ENCODE peak calls at places on chromosomes 5 and 9, in nine cellular contexts. One of them, this sample, is unnamed.

GRCh38 chr9:16033253-16033652 is 480.4 kb downstream of the CCDC171 start:
- DNase-seq in HFF-Myc: no peak
- DNase-seq in activated B cell treated with CpG ODN at 0.5 μM for 24 hours: no peak
- DNase-seq in psoas muscle: no peak
- DNase-seq in cardiac fibroblast: no peak
- DNase-seq in GM23338: no peak
- DNase-seq in uterus: no peak
- DNase-seq in OCI-LY7: no peak
- DNase-seq in MM.1S: no peak
- DNase-seq in this sample: no peak

GRCh38 chr5:42715791-42716190 is 40.8 kb upstream of the CCDC152 start:
- DNase-seq in HFF-Myc: no peak
- DNase-seq in activated B cell treated with CpG ODN at 0.5 μM for 24 hours: no peak
- DNase-seq in psoas muscle: no peak
- DNase-seq in cardiac fibroblast: no peak
- DNase-seq in GM23338: no peak
- DNase-seq in uterus: no peak
- DNase-seq in OCI-LY7: no peak
- DNase-seq in MM.1S: no peak
- DNase-seq in this sample: no peak

GRCh38 chr5:37626266-37626665 is 213.6 kb downstream of the GDNF start:
- DNase-seq in HFF-Myc: no peak
- DNase-seq in activated B cell treated with CpG ODN at 0.5 μM for 24 hours: no peak
- DNase-seq in psoas muscle: no peak
- DNase-seq in cardiac fibroblast: no peak
- DNase-seq in GM23338: no peak
- DNase-seq in uterus: no peak
- DNase-seq in OCI-LY7: no peak
- DNase-seq in MM.1S: no peak
- DNase-seq in this sample: no peak

GRCh38 chr5:138653502-138653901 is 78.3 kb upstream of the HSPA9 start:
- DNase-seq in HFF-Myc: no peak
- DNase-seq in activated B cell treated with CpG ODN at 0.5 μM for 24 hours: no peak
- DNase-seq in psoas muscle: no peak
- DNase-seq in cardiac fibroblast: peak; percentile 52
- DNase-seq in GM23338: peak; percentile 46
- DNase-seq in uterus: no peak
- DNase-seq in OCI-LY7: no peak
- DNase-seq in MM.1S: peak; percentile 61
- DNase-seq in this sample: peak; percentile 46

GRCh38 chr9:132169672-132170392 is 8.0 kb downstream of the NTNG2 start:
- DNase-seq in HFF-Myc: peak; percentile 26
- DNase-seq in activated B cell treated with CpG ODN at 0.5 μM for 24 hours: peak; percentile 59
- DNase-seq in psoas muscle: peak; percentile 80
- DNase-seq in cardiac fibroblast: peak; percentile 57
- DNase-seq in GM23338: peak; percentile 88
- DNase-seq in uterus: no peak
- DNase-seq in OCI-LY7: peak; percentile 74
- DNase-seq in MM.1S: peak; percentile 39
- DNase-seq in this sample: peak; percentile 68

GRCh38 chr5:123585871-123586270 is 73.9 kb downstream of the CSNK1G3 start:
- DNase-seq in HFF-Myc: no peak
- DNase-seq in activated B cell treated with CpG ODN at 0.5 μM for 24 hours: no peak
- DNase-seq in psoas muscle: no peak
- DNase-seq in cardiac fibroblast: peak; percentile 53
- DNase-seq in GM23338: no peak
- DNase-seq in uterus: no peak
- DNase-seq in OCI-LY7: no peak
- DNase-seq in MM.1S: no peak
- DNase-seq in this sample: no peak

GRCh38 chr5:9482381-9482780 is 63.5 kb downstream of the SEMA5A start:
- DNase-seq in HFF-Myc: no peak
- DNase-seq in activated B cell treated with CpG ODN at 0.5 μM for 24 hours: no peak
- DNase-seq in psoas muscle: no peak
- DNase-seq in cardiac fibroblast: no peak
- DNase-seq in GM23338: no peak
- DNase-seq in uterus: no peak
- DNase-seq in OCI-LY7: no peak
- DNase-seq in MM.1S: no peak
- DNase-seq in this sample: no peak

GRCh38 chr5:132138260-132138659 is 64.7 kb downstream of the CSF2 start:
- DNase-seq in HFF-Myc: no peak
- DNase-seq in activated B cell treated with CpG ODN at 0.5 μM for 24 hours: no peak
- DNase-seq in psoas muscle: no peak
- DNase-seq in cardiac fibroblast: peak; percentile 88
- DNase-seq in GM23338: no peak
- DNase-seq in uterus: no peak
- DNase-seq in OCI-LY7: no peak
- DNase-seq in MM.1S: no peak
- DNase-seq in this sample: no peak

GRCh38 chr9:112757300-112757883 is 6.8 kb downstream of the SNX30 start:
- DNase-seq in HFF-Myc: no peak
- DNase-seq in activated B cell treated with CpG ODN at 0.5 μM for 24 hours: no peak
- DNase-seq in psoas muscle: no peak
- DNase-seq in cardiac fibroblast: no peak
- DNase-seq in GM23338: no peak
- DNase-seq in uterus: no peak
- DNase-seq in OCI-LY7: no peak
- DNase-seq in MM.1S: no peak
- DNase-seq in this sample: no peak

GRCh38 chr5:81187885-81188284 is 45.2 kb upstream of the CKMT2 start:
- DNase-seq in HFF-Myc: no peak
- DNase-seq in activated B cell treated with CpG ODN at 0.5 μM for 24 hours: no peak
- DNase-seq in psoas muscle: no peak
- DNase-seq in cardiac fibroblast: no peak
- DNase-seq in GM23338: no peak
- DNase-seq in uterus: no peak
- DNase-seq in OCI-LY7: no peak
- DNase-seq in MM.1S: peak; percentile 23
- DNase-seq in this sample: peak; percentile 60

GRCh38 chr5:10452768-10453331 is 11.2 kb downstream of the ROPN1L start:
- DNase-seq in HFF-Myc: peak; percentile 71
- DNase-seq in activated B cell treated with CpG ODN at 0.5 μM for 24 hours: no peak
- DNase-seq in psoas muscle: no peak
- DNase-seq in cardiac fibroblast: peak; percentile 94
- DNase-seq in GM23338: peak; percentile 87
- DNase-seq in uterus: no peak
- DNase-seq in OCI-LY7: peak; percentile 82
- DNase-seq in MM.1S: peak; percentile 64
- DNase-seq in this sample: no peak

GRCh38 chr9:120324996-120325642 is 254.8 kb downstream of the CDK5RAP2 start:
- DNase-seq in HFF-Myc: no peak
- DNase-seq in activated B cell treated with CpG ODN at 0.5 μM for 24 hours: no peak
- DNase-seq in psoas muscle: no peak
- DNase-seq in cardiac fibroblast: no peak
- DNase-seq in GM23338: peak; percentile 74
- DNase-seq in uterus: no peak
- DNase-seq in OCI-LY7: peak; percentile 28
- DNase-seq in MM.1S: no peak
- DNase-seq in this sample: no peak

DNA sequence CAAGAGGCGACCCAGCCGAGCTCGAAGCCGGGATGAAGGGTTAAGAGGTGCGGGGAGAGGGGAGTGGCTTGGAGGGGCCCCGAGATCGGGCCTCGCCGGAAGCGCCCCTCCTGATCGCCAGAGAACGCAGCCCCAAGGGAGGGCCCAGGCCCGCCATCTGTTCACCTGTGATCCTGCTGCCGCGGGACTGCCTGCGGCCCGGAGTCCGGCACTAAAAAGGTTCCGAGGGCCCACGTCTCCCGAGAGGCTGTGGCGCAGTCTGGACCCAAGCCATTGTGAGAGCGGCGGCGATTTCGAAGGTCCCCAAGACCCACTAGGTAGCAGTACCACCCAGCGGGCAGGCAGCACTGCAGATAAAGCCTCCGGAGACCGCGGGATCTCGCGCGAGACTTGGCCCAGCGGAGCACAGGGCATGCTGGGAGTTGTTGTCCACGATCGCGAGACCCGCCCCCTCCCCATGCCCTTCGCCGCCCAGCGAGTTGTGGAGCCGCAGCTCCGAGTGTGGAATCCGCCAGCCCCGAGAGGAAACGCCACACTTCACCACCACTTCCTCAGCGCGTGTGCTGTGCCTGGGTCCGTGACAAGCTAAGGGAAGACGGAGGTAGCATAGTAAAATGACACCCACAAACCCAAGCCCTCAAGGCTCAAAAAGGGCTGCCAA is at the start of gene KIAA1191:
- DNase-seq in HFF-Myc: peak; percentile 56
- DNase-seq in activated B cell treated with CpG ODN at 0.5 μM for 24 hours: peak; percentile 86
- DNase-seq in psoas muscle: peak; percentile 98
- DNase-seq in cardiac fibroblast: peak; percentile 88
- DNase-seq in GM23338: peak; percentile 90
- DNase-seq in uterus: peak; percentile 91
- DNase-seq in OCI-LY7: peak; percentile 92
- DNase-seq in MM.1S: peak; percentile 95
- DNase-seq in this sample: peak; percentile 96
- TF ChIP-seq CTCF in HFF-Myc: peak; percentile 4
- TF ChIP-seq CTCF in activated B cell treated with CpG ODN at 0.5 μM for 24 hours: no peak
- TF ChIP-seq CTCF in psoas muscle: no peak
- TF ChIP-seq CTCF in cardiac fibroblast: peak; percentile 18
- TF ChIP-seq CTCF in GM23338: no peak
- TF ChIP-seq CTCF in uterus: no peak
- TF ChIP-seq CTCF in OCI-LY7: peak; percentile 60
- TF ChIP-seq CTCF in MM.1S: peak; percentile 36
- TF ChIP-seq CTCF in this sample: no peak

GRCh38 chr5:179275381-179275878 is 69.8 kb downstream of the ADAMTS2 start:
- DNase-seq in HFF-Myc: no peak
- DNase-seq in activated B cell treated with CpG ODN at 0.5 μM for 24 hours: no peak
- DNase-seq in psoas muscle: no peak
- DNase-seq in cardiac fibroblast: no peak
- DNase-seq in GM23338: no peak
- DNase-seq in uterus: peak; percentile 64
- DNase-seq in OCI-LY7: no peak
- DNase-seq in MM.1S: no peak
- DNase-seq in this sample: no peak

GRCh38 chr5:179275941-179276837 is 69.1 kb downstream of the ADAMTS2 start:
- DNase-seq in HFF-Myc: peak; percentile 81
- DNase-seq in activated B cell treated with CpG ODN at 0.5 μM for 24 hours: no peak
- DNase-seq in psoas muscle: peak; percentile 93
- DNase-seq in cardiac fibroblast: peak; percentile 98
- DNase-seq in GM23338: no peak
- DNase-seq in uterus: peak; percentile 94
- DNase-seq in OCI-LY7: no peak
- DNase-seq in MM.1S: no peak
- DNase-seq in this sample: peak; percentile 50

GRCh38 chr5:179278119-179278518 is 67.1 kb downstream of the ADAMTS2 start:
- DNase-seq in HFF-Myc: no peak
- DNase-seq in activated B cell treated with CpG ODN at 0.5 μM for 24 hours: no peak
- DNase-seq in psoas muscle: no peak
- DNase-seq in cardiac fibroblast: no peak
- DNase-seq in GM23338: peak; percentile 41
- DNase-seq in uterus: no peak
- DNase-seq in OCI-LY7: no peak
- DNase-seq in MM.1S: no peak
- DNase-seq in this sample: no peak

GRCh38 chr5:179278546-179278945 is 66.7 kb downstream of the ADAMTS2 start:
- DNase-seq in HFF-Myc: no peak
- DNase-seq in activated B cell treated with CpG ODN at 0.5 μM for 24 hours: no peak
- DNase-seq in psoas muscle: no peak
- DNase-seq in cardiac fibroblast: no peak
- DNase-seq in GM23338: peak; percentile 30
- DNase-seq in uterus: peak; percentile 20
- DNase-seq in OCI-LY7: no peak
- DNase-seq in MM.1S: no peak
- DNase-seq in this sample: peak; percentile 18

GRCh38 chr5:179276838-179277395 is 68.3 kb downstream of the ADAMTS2 start:
- DNase-seq in HFF-Myc: no peak
- DNase-seq in activated B cell treated with CpG ODN at 0.5 μM for 24 hours: no peak
- DNase-seq in psoas muscle: no peak
- DNase-seq in cardiac fibroblast: no peak
- DNase-seq in GM23338: peak; percentile 24
- DNase-seq in uterus: peak; percentile 41
- DNase-seq in OCI-LY7: no peak
- DNase-seq in MM.1S: no peak
- DNase-seq in this sample: peak; percentile 51
- TF ChIP-seq CTCF in HFF-Myc: no peak
- TF ChIP-seq CTCF in activated B cell treated with CpG ODN at 0.5 μM for 24 hours: no peak
- TF ChIP-seq CTCF in psoas muscle: no peak
- TF ChIP-seq CTCF in cardiac fibroblast: peak; percentile 23
- TF ChIP-seq CTCF in GM23338: peak; percentile 37
- TF ChIP-seq CTCF in uterus: no peak
- TF ChIP-seq CTCF in OCI-LY7: no peak
- TF ChIP-seq CTCF in MM.1S: no peak
- TF ChIP-seq CTCF in this sample: no peak

DNA sequence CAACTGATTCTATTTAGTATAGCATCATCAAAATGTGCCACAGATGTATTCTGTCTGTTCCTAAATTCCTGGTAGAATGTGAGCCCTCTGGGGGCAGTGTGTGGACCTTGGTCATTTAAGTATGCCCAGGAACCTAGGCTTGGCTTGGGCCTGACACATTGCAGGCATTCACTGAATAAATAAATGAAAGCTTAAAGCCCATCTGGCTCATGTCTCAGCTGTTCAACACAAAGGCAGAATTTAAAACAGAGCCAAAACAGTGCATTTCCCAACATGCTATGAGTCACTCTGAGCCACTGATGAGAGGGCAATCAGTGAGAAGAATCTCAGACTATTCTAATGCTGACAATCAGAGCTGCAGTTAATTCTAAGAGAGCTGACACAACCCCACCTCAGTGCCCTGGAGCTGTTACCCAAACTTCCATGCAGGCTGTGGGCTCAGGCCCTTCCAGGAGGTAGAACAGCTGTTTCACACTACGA is 8.1 kb downstream of the FAM193B start:
- DNase-seq in HFF-Myc: peak; percentile 92
- DNase-seq in activated B cell treated with CpG ODN at 0.5 μM for 24 hours: no peak
- DNase-seq in psoas muscle: peak; percentile 77
- DNase-seq in cardiac fibroblast: peak; percentile 99
- DNase-seq in GM23338: no peak
- DNase-seq in uterus: peak; percentile 75
- DNase-seq in OCI-LY7: no peak
- DNase-seq in MM.1S: no peak
- DNase-seq in this sample: peak; percentile 69
- TF ChIP-seq CTCF in HFF-Myc: no peak
- TF ChIP-seq CTCF in activated B cell treated with CpG ODN at 0.5 μM for 24 hours: no peak
- TF ChIP-seq CTCF in psoas muscle: no peak
- TF ChIP-seq CTCF in cardiac fibroblast: no peak
- TF ChIP-seq CTCF in GM23338: no peak
- TF ChIP-seq CTCF in uterus: no peak
- TF ChIP-seq CTCF in OCI-LY7: no peak
- TF ChIP-seq CTCF in MM.1S: no peak
- TF ChIP-seq CTCF in this sample: no peak

GRCh38 chr9:73565833-73566465 is 414.3 kb downstream of the ANXA1 start:
- DNase-seq in HFF-Myc: no peak
- DNase-seq in activated B cell treated with CpG ODN at 0.5 μM for 24 hours: no peak
- DNase-seq in psoas muscle: no peak
- DNase-seq in cardiac fibroblast: peak; percentile 0
- DNase-seq in GM23338: peak; percentile 73
- DNase-seq in uterus: no peak
- DNase-seq in OCI-LY7: no peak
- DNase-seq in MM.1S: peak; percentile 43
- DNase-seq in this sample: peak; percentile 21
- TF ChIP-seq CTCF in HFF-Myc: peak; percentile 14
- TF ChIP-seq CTCF in activated B cell treated with CpG ODN at 0.5 μM for 24 hours: no peak
- TF ChIP-seq CTCF in psoas muscle: no peak
- TF ChIP-seq CTCF in cardiac fibroblast: peak; percentile 2
- TF ChIP-seq CTCF in GM23338: peak; percentile 78
- TF ChIP-seq CTCF in uterus: no peak
- TF ChIP-seq CTCF in OCI-LY7: peak; percentile 30
- TF ChIP-seq CTCF in MM.1S: peak; percentile 54
- TF ChIP-seq CTCF in this sample: peak; percentile 61